ENCODE peak calls at places on chromosomes 12 and 14, in seven cellular contexts. One of them, this sample, is unnamed.

GRCh38 chr14:87899228-87899627 is 93.8 kb downstream of the GALC start:
- DNase-seq in dermis blood vessel endothelial cell: no peak
- DNase-seq in central memory CD8-positive, alpha-beta T cell: no peak
- DNase-seq in hepatic stellate cell: no peak
- DNase-seq in M059J: no peak
- DNase-seq in nucleus accumbens: no peak
- DNase-seq in iPS-NIHi11: no peak
- DNase-seq in this sample: no peak

GRCh38 chr14:91284791-91285548 is 40.5 kb upstream of the GPR68 start:
- DNase-seq in hepatic stellate cell: no peak
- DNase-seq in M059J: peak; percentile 67
- DNase-seq in dermis blood vessel endothelial cell: no peak
- DNase-seq in iPS-NIHi11: no peak
- DNase-seq in central memory CD8-positive, alpha-beta T cell: no peak
- DNase-seq in nucleus accumbens: no peak
- DNase-seq in this sample: no peak

GRCh38 chr12:101939856-101940265 is 62.5 kb downstream of the DRAM1 start:
- DNase-seq in hepatic stellate cell: peak; percentile 54
- DNase-seq in dermis blood vessel endothelial cell: peak; percentile 85
- DNase-seq in nucleus accumbens: peak; percentile 19
- DNase-seq in iPS-NIHi11: peak; percentile 75
- DNase-seq in M059J: peak; percentile 66
- DNase-seq in central memory CD8-positive, alpha-beta T cell: no peak
- DNase-seq in this sample: peak; percentile 14

GRCh38 chr12:52270541-52271070 is 3.8 kb upstream of the KRT86 start:
- DNase-seq in dermis blood vessel endothelial cell: no peak
- DNase-seq in hepatic stellate cell: no peak
- DNase-seq in nucleus accumbens: no peak
- DNase-seq in iPS-NIHi11: no peak
- DNase-seq in M059J: no peak
- DNase-seq in central memory CD8-positive, alpha-beta T cell: no peak
- DNase-seq in this sample: no peak

GRCh38 chr12:124506145-124506831 is 61.1 kb downstream of the NCOR2 start:
- DNase-seq in hepatic stellate cell: peak; percentile 42
- DNase-seq in central memory CD8-positive, alpha-beta T cell: no peak
- DNase-seq in dermis blood vessel endothelial cell: peak; percentile 69
- DNase-seq in nucleus accumbens: no peak
- DNase-seq in M059J: no peak
- DNase-seq in iPS-NIHi11: no peak
- DNase-seq in this sample: peak; percentile 84

GRCh38 chr12:6195665-6196535 is 4.3 kb upstream of the CD9 start:
- DNase-seq in nucleus accumbens: peak; percentile 73
- DNase-seq in iPS-NIHi11: peak; percentile 95
- DNase-seq in dermis blood vessel endothelial cell: peak; percentile 98
- DNase-seq in hepatic stellate cell: peak; percentile 98
- DNase-seq in central memory CD8-positive, alpha-beta T cell: peak; percentile 65
- DNase-seq in M059J: peak; percentile 90
- DNase-seq in this sample: no peak

GRCh38 chr12:79547044-79547734 is 143.6 kb downstream of the PAWR start:
- DNase-seq in M059J: peak; percentile 98
- DNase-seq in nucleus accumbens: no peak
- DNase-seq in hepatic stellate cell: peak; percentile 45
- DNase-seq in iPS-NIHi11: peak; percentile 77
- DNase-seq in dermis blood vessel endothelial cell: peak; percentile 95
- DNase-seq in central memory CD8-positive, alpha-beta T cell: no peak
- DNase-seq in this sample: no peak

GRCh38 chr14:79018846-79019245 is 848.7 kb downstream of the NRXN3 start:
- DNase-seq in nucleus accumbens: no peak
- DNase-seq in hepatic stellate cell: peak; percentile 43
- DNase-seq in central memory CD8-positive, alpha-beta T cell: no peak
- DNase-seq in iPS-NIHi11: no peak
- DNase-seq in M059J: peak; percentile 46
- DNase-seq in dermis blood vessel endothelial cell: peak; percentile 9
- DNase-seq in this sample: no peak

GRCh38 chr12:17304503-17305347 is 698.8 kb upstream of the LMO3 start:
- DNase-seq in nucleus accumbens: no peak
- DNase-seq in hepatic stellate cell: no peak
- DNase-seq in central memory CD8-positive, alpha-beta T cell: no peak
- DNase-seq in dermis blood vessel endothelial cell: no peak
- DNase-seq in iPS-NIHi11: no peak
- DNase-seq in M059J: peak; percentile 9
- DNase-seq in this sample: no peak

GRCh38 chr12:107079172-107080011 is 14.0 kb downstream of the CRY1 start:
- DNase-seq in iPS-NIHi11: no peak
- DNase-seq in nucleus accumbens: no peak
- DNase-seq in M059J: peak; percentile 32
- DNase-seq in central memory CD8-positive, alpha-beta T cell: no peak
- DNase-seq in dermis blood vessel endothelial cell: peak; percentile 57
- DNase-seq in hepatic stellate cell: no peak
- DNase-seq in this sample: no peak

GRCh38 chr12:6773662-6774351 is 1.5 kb downstream of the LAG3 start:
- DNase-seq in central memory CD8-positive, alpha-beta T cell: no peak
- DNase-seq in iPS-NIHi11: peak; percentile 25
- DNase-seq in hepatic stellate cell: no peak
- DNase-seq in dermis blood vessel endothelial cell: no peak
- DNase-seq in nucleus accumbens: no peak
- DNase-seq in M059J: no peak
- DNase-seq in this sample: no peak

GRCh38 chr12:82279597-82279996 is 78.6 kb downstream of the CCDC59 start:
- DNase-seq in nucleus accumbens: no peak
- DNase-seq in dermis blood vessel endothelial cell: no peak
- DNase-seq in M059J: no peak
- DNase-seq in iPS-NIHi11: no peak
- DNase-seq in central memory CD8-positive, alpha-beta T cell: no peak
- DNase-seq in hepatic stellate cell: no peak
- DNase-seq in this sample: no peak

GRCh38 chr14:51336304-51336703 is 96.3 kb downstream of the TMX1 start:
- DNase-seq in central memory CD8-positive, alpha-beta T cell: no peak
- DNase-seq in iPS-NIHi11: no peak
- DNase-seq in dermis blood vessel endothelial cell: no peak
- DNase-seq in nucleus accumbens: no peak
- DNase-seq in M059J: no peak
- DNase-seq in hepatic stellate cell: no peak
- DNase-seq in this sample: no peak

GRCh38 chr12:90037740-90038139 is 329.1 kb upstream of the ATP2B1 start:
- DNase-seq in nucleus accumbens: no peak
- DNase-seq in M059J: no peak
- DNase-seq in dermis blood vessel endothelial cell: no peak
- DNase-seq in iPS-NIHi11: no peak
- DNase-seq in central memory CD8-positive, alpha-beta T cell: no peak
- DNase-seq in hepatic stellate cell: no peak
- DNase-seq in this sample: no peak

GRCh38 chr14:71720978-71721624 is 211.1 kb upstream of the RGS6 start:
- DNase-seq in M059J: peak; percentile 65
- DNase-seq in hepatic stellate cell: peak; percentile 59
- DNase-seq in central memory CD8-positive, alpha-beta T cell: no peak
- DNase-seq in iPS-NIHi11: peak; percentile 64
- DNase-seq in nucleus accumbens: peak; percentile 25
- DNase-seq in dermis blood vessel endothelial cell: peak; percentile 92
- DNase-seq in this sample: peak; percentile 19

GRCh38 chr12:6347367-6348338 is 5.8 kb upstream of the TNFRSF1A start:
- DNase-seq in nucleus accumbens: no peak
- DNase-seq in M059J: peak; percentile 66
- DNase-seq in hepatic stellate cell: peak; percentile 76
- DNase-seq in central memory CD8-positive, alpha-beta T cell: no peak
- DNase-seq in iPS-NIHi11: no peak
- DNase-seq in dermis blood vessel endothelial cell: peak; percentile 86
- DNase-seq in this sample: no peak

GRCh38 chr14:102625564-102626296 is 33.3 kb downstream of the RCOR1 start:
- DNase-seq in dermis blood vessel endothelial cell: no peak
- DNase-seq in hepatic stellate cell: no peak
- DNase-seq in M059J: no peak
- DNase-seq in nucleus accumbens: no peak
- DNase-seq in iPS-NIHi11: no peak
- DNase-seq in central memory CD8-positive, alpha-beta T cell: no peak
- DNase-seq in this sample: no peak

GRCh38 chr12:49557917-49558215 is 10.1 kb downstream of the MCRS1 start:
- DNase-seq in dermis blood vessel endothelial cell: peak; percentile 13
- DNase-seq in M059J: peak; percentile 15
- DNase-seq in hepatic stellate cell: no peak
- DNase-seq in nucleus accumbens: no peak
- DNase-seq in central memory CD8-positive, alpha-beta T cell: no peak
- DNase-seq in iPS-NIHi11: no peak
- DNase-seq in this sample: no peak

GRCh38 chr14:77097006-77097688 is 911 bp upstream of the CIPC start:
- DNase-seq in M059J: no peak
- DNase-seq in nucleus accumbens: no peak
- DNase-seq in hepatic stellate cell: no peak
- DNase-seq in iPS-NIHi11: no peak
- DNase-seq in dermis blood vessel endothelial cell: peak; percentile 60
- DNase-seq in central memory CD8-positive, alpha-beta T cell: no peak
- DNase-seq in this sample: no peak

GRCh38 chr14:100559455-100559854 is 27.8 kb downstream of the BEGAIN start:
- DNase-seq in M059J: no peak
- DNase-seq in dermis blood vessel endothelial cell: no peak
- DNase-seq in nucleus accumbens: no peak
- DNase-seq in central memory CD8-positive, alpha-beta T cell: no peak
- DNase-seq in iPS-NIHi11: no peak
- DNase-seq in hepatic stellate cell: no peak
- DNase-seq in this sample: no peak

GRCh38 chr12:121009744-121010143 is 6.5 kb downstream of the C12orf43 start:
- DNase-seq in central memory CD8-positive, alpha-beta T cell: no peak
- DNase-seq in hepatic stellate cell: peak; percentile 41
- DNase-seq in iPS-NIHi11: peak; percentile 62
- DNase-seq in nucleus accumbens: no peak
- DNase-seq in dermis blood vessel endothelial cell: peak; percentile 21
- DNase-seq in M059J: peak; percentile 44
- DNase-seq in this sample: no peak

GRCh38 chr12:10214131-10214876 is 1.6 kb downstream of the GABARAPL1 start:
- DNase-seq in iPS-NIHi11: no peak
- DNase-seq in central memory CD8-positive, alpha-beta T cell: no peak
- DNase-seq in hepatic stellate cell: peak; percentile 48
- DNase-seq in dermis blood vessel endothelial cell: peak; percentile 63
- DNase-seq in M059J: peak; percentile 76
- DNase-seq in nucleus accumbens: no peak
- DNase-seq in this sample: no peak

GRCh38 chr12:121128908-121129704 is 3.6 kb upstream of the P2RX7 start:
- DNase-seq in central memory CD8-positive, alpha-beta T cell: peak; percentile 52
- DNase-seq in iPS-NIHi11: peak; percentile 70
- DNase-seq in dermis blood vessel endothelial cell: peak; percentile 86
- DNase-seq in M059J: peak; percentile 73
- DNase-seq in nucleus accumbens: peak; percentile 96
- DNase-seq in hepatic stellate cell: peak; percentile 85
- DNase-seq in this sample: no peak

GRCh38 chr12:68620528-68620927 is 9.8 kb downstream of the RAP1B start:
- DNase-seq in central memory CD8-positive, alpha-beta T cell: no peak
- DNase-seq in nucleus accumbens: no peak
- DNase-seq in hepatic stellate cell: no peak
- DNase-seq in iPS-NIHi11: no peak
- DNase-seq in dermis blood vessel endothelial cell: no peak
- DNase-seq in M059J: no peak
- DNase-seq in this sample: no peak

GRCh38 chr14:79186523-79186922 is 1016.4 kb downstream of the NRXN3 start:
- DNase-seq in dermis blood vessel endothelial cell: peak; percentile 51
- DNase-seq in M059J: peak; percentile 59
- DNase-seq in iPS-NIHi11: no peak
- DNase-seq in hepatic stellate cell: peak; percentile 31
- DNase-seq in central memory CD8-positive, alpha-beta T cell: no peak
- DNase-seq in nucleus accumbens: no peak
- DNase-seq in this sample: no peak

GRCh38 chr12:14828896-14829295 is 14.4 kb downstream of the ART4 start:
- DNase-seq in hepatic stellate cell: peak; percentile 22
- DNase-seq in dermis blood vessel endothelial cell: peak; percentile 27
- DNase-seq in nucleus accumbens: no peak
- DNase-seq in central memory CD8-positive, alpha-beta T cell: no peak
- DNase-seq in iPS-NIHi11: peak; percentile 51
- DNase-seq in M059J: no peak
- DNase-seq in this sample: no peak

GRCh38 chr12:30622509-30622908 is 73.2 kb downstream of the IPO8 start:
- DNase-seq in M059J: peak; percentile 66
- DNase-seq in central memory CD8-positive, alpha-beta T cell: no peak
- DNase-seq in nucleus accumbens: no peak
- DNase-seq in hepatic stellate cell: peak; percentile 19
- DNase-seq in iPS-NIHi11: no peak
- DNase-seq in dermis blood vessel endothelial cell: no peak
- DNase-seq in this sample: no peak

GRCh38 chr14:101288436-101289229 is 272.7 kb upstream of the DIO3 start:
- DNase-seq in hepatic stellate cell: no peak
- DNase-seq in central memory CD8-positive, alpha-beta T cell: no peak
- DNase-seq in M059J: no peak
- DNase-seq in nucleus accumbens: no peak
- DNase-seq in iPS-NIHi11: no peak
- DNase-seq in dermis blood vessel endothelial cell: no peak
- DNase-seq in this sample: no peak

This sample was measured in NCI-H187 treated with DMSO at 0.1 percent for 48 hours.